ENCODE peak calls at places on chromosomes 13 and 19, in seven cellular contexts. One of them, this sample, is unnamed.
A peak's percentile ranks its signal among the peaks of the same experiment; 100 is the strongest.

GRCh38 chr13:20182231-20182846 is 10.4 kb downstream of the GJB2 start:
- DNase-seq in tibial nerve: peak; percentile 33
- DNase-seq in A549: peak; percentile 58
- DNase-seq in IMR-90: peak; percentile 80
- DNase-seq in HFF-Myc: peak; percentile 36
- DNase-seq in H9: peak; percentile 66
- DNase-seq in AG10803: peak; percentile 72
- DNase-seq in this sample: peak; percentile 80

GRCh38 chr19:38617283-38617763 is 430 bp downstream of the MAP4K1 start:
- DNase-seq in tibial nerve: no peak
- DNase-seq in A549: no peak
- DNase-seq in IMR-90: no peak
- DNase-seq in HFF-Myc: no peak
- DNase-seq in H9: no peak
- DNase-seq in AG10803: no peak
- DNase-seq in this sample: no peak

GRCh38 chr19:1445185-1445931 is 4.6 kb upstream of the APC2 start:
- DNase-seq in tibial nerve: peak; percentile 60
- DNase-seq in A549: peak; percentile 70
- DNase-seq in IMR-90: peak; percentile 35
- DNase-seq in HFF-Myc: no peak
- DNase-seq in H9: peak; percentile 75
- DNase-seq in AG10803: peak; percentile 29
- DNase-seq in this sample: peak; percentile 44

GRCh38 chr13:98847780-98848179 is 95.3 kb upstream of the SLC15A1 start:
- DNase-seq in tibial nerve: no peak
- DNase-seq in A549: no peak
- DNase-seq in IMR-90: no peak
- DNase-seq in HFF-Myc: no peak
- DNase-seq in H9: peak; percentile 83
- DNase-seq in AG10803: no peak
- DNase-seq in this sample: peak; percentile 31

GRCh38 chr19:55651236-55651635 is 3.2 kb downstream of the CCDC106 start:
- DNase-seq in tibial nerve: no peak
- DNase-seq in A549: no peak
- DNase-seq in IMR-90: no peak
- DNase-seq in HFF-Myc: no peak
- DNase-seq in H9: no peak
- DNase-seq in AG10803: no peak
- DNase-seq in this sample: no peak

GRCh38 chr13:97627566-97627965 is 193.6 kb downstream of the RAP2A start:
- DNase-seq in tibial nerve: peak; percentile 62
- DNase-seq in A549: no peak
- DNase-seq in IMR-90: peak; percentile 95
- DNase-seq in HFF-Myc: peak; percentile 52
- DNase-seq in H9: peak; percentile 66
- DNase-seq in AG10803: peak; percentile 84
- DNase-seq in this sample: peak; percentile 93

GRCh38 chr19:2230807-2231533 is 5.2 kb downstream of the PLEKHJ1 start:
- DNase-seq in tibial nerve: no peak
- DNase-seq in A549: no peak
- DNase-seq in IMR-90: no peak
- DNase-seq in HFF-Myc: no peak
- DNase-seq in H9: no peak
- DNase-seq in AG10803: no peak
- DNase-seq in this sample: no peak

GRCh38 chr13:113129921-113130750 is 7.5 kb downstream of the F10 start:
- DNase-seq in tibial nerve: no peak
- DNase-seq in A549: no peak
- DNase-seq in IMR-90: no peak
- DNase-seq in HFF-Myc: no peak
- DNase-seq in H9: peak; percentile 37
- DNase-seq in AG10803: no peak
- DNase-seq in this sample: no peak

GRCh38 chr13:73167046-73167820 is 108.4 kb downstream of the KLF5 start:
- DNase-seq in tibial nerve: no peak
- DNase-seq in A549: no peak
- DNase-seq in IMR-90: no peak
- DNase-seq in HFF-Myc: no peak
- DNase-seq in H9: no peak
- DNase-seq in AG10803: no peak
- DNase-seq in this sample: no peak

GRCh38 chr19:55369651-55370304 is 485 bp downstream of the IL11 start:
- DNase-seq in tibial nerve: no peak
- DNase-seq in A549: peak; percentile 98
- DNase-seq in IMR-90: peak; percentile 76
- DNase-seq in HFF-Myc: no peak
- DNase-seq in H9: peak; percentile 91
- DNase-seq in AG10803: peak; percentile 79
- DNase-seq in this sample: peak; percentile 62

GRCh38 chr13:37488682-37489081 is 109.9 kb downstream of the POSTN start:
- DNase-seq in tibial nerve: no peak
- DNase-seq in A549: no peak
- DNase-seq in IMR-90: peak; percentile 62
- DNase-seq in HFF-Myc: no peak
- DNase-seq in H9: no peak
- DNase-seq in AG10803: peak; percentile 64
- DNase-seq in this sample: peak; percentile 41

GRCh38 chr13:42071667-42072419 is 23.4 kb downstream of the DGKH start:
- DNase-seq in tibial nerve: no peak
- DNase-seq in A549: no peak
- DNase-seq in IMR-90: peak; percentile 54
- DNase-seq in HFF-Myc: no peak
- DNase-seq in H9: no peak
- DNase-seq in AG10803: no peak
- DNase-seq in this sample: no peak

GRCh38 chr13:27171244-27171829 is at the start of gene USP12:
- DNase-seq in tibial nerve: peak; percentile 14
- DNase-seq in A549: no peak
- DNase-seq in IMR-90: peak; percentile 22
- DNase-seq in HFF-Myc: no peak
- DNase-seq in H9: peak; percentile 63
- DNase-seq in AG10803: peak; percentile 12
- DNase-seq in this sample: peak; percentile 25

GRCh38 chr19:45528744-45529453 is 21.6 kb downstream of the VASP start:
- DNase-seq in tibial nerve: no peak
- DNase-seq in A549: no peak
- DNase-seq in IMR-90: no peak
- DNase-seq in HFF-Myc: no peak
- DNase-seq in H9: peak; percentile 95
- DNase-seq in AG10803: no peak
- DNase-seq in this sample: peak; percentile 27

GRCh38 chr13:28805193-28805819 is 14.8 kb upstream of the MTUS2 start:
- DNase-seq in tibial nerve: no peak
- DNase-seq in A549: no peak
- DNase-seq in IMR-90: no peak
- DNase-seq in HFF-Myc: no peak
- DNase-seq in H9: peak; percentile 65
- DNase-seq in AG10803: no peak
- DNase-seq in this sample: peak; percentile 10

GRCh38 chr13:84126671-84127171 is 244.4 kb upstream of the SLITRK1 start:
- DNase-seq in tibial nerve: no peak
- DNase-seq in A549: no peak
- DNase-seq in IMR-90: no peak
- DNase-seq in HFF-Myc: no peak
- DNase-seq in H9: no peak
- DNase-seq in AG10803: no peak
- DNase-seq in this sample: no peak

GRCh38 chr19:29587518-29587986 is 18.5 kb upstream of the POP4 start:
- DNase-seq in tibial nerve: no peak
- DNase-seq in A549: no peak
- DNase-seq in IMR-90: peak; percentile 38
- DNase-seq in HFF-Myc: peak; percentile 25
- DNase-seq in H9: no peak
- DNase-seq in AG10803: peak; percentile 33
- DNase-seq in this sample: peak; percentile 57

GRCh38 chr13:22592515-22592914 is 588.3 kb upstream of the SGCG start:
- DNase-seq in tibial nerve: no peak
- DNase-seq in A549: no peak
- DNase-seq in IMR-90: peak; percentile 0
- DNase-seq in HFF-Myc: no peak
- DNase-seq in H9: no peak
- DNase-seq in AG10803: no peak
- DNase-seq in this sample: peak; percentile 36

GRCh38 chr13:98445340-98446233 is 131.3 kb downstream of the STK24 start:
- DNase-seq in tibial nerve: peak; percentile 78
- DNase-seq in A549: peak; percentile 55
- DNase-seq in IMR-90: peak; percentile 41
- DNase-seq in HFF-Myc: no peak
- DNase-seq in H9: peak; percentile 89
- DNase-seq in AG10803: peak; percentile 43
- DNase-seq in this sample: peak; percentile 49

DNA sequence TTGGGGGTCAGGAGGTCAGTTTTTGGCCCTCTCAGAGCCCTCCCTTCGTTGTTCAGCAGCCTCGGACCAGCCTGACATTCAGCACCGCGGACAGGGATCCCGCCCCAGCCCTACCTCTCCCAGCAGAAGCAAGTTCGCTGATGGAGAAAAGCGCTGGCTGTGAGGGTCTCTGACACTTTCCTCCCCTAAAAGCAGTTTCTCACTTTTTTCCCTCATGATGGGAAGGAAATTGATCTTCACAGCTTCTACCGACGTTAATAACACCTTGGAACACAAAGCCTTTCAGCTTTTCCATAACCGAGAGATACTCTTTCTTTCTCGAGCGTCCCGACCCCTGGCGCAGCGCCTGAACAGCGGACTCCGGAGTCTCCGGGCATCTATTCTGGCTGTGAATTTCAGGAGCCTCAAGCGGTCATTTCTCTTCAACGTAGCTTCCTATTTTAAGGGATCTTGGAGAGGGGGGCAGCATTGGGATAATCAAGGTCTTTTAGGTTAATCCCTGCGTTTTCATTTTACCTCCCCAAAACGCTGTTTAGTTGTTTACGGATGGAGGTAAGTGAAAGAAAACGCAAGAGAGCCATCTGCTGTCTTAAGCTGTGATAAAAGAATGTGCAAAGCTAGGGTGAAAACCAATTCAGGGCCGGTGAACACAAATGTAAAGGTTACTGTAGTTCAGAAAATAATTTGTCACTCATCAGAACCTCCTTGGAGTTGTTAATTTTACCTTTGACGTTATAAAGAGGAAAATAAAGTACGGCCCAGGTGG is 467.2 kb downstream of the ITGBL1 start:
- DNase-seq in tibial nerve: no peak
- DNase-seq in A549: no peak
- DNase-seq in IMR-90: peak; percentile 10
- DNase-seq in HFF-Myc: no peak
- DNase-seq in H9: peak; percentile 73
- DNase-seq in AG10803: peak; percentile 16
- DNase-seq in this sample: peak; percentile 15
- TF ChIP-seq CTCF in tibial nerve: no peak
- TF ChIP-seq CTCF in A549: no peak
- TF ChIP-seq CTCF in IMR-90: no peak
- TF ChIP-seq CTCF in HFF-Myc: no peak
- TF ChIP-seq CTCF in H9: peak; percentile 35
- TF ChIP-seq CTCF in AG10803: no peak
- TF ChIP-seq CTCF in this sample: no peak

DNA sequence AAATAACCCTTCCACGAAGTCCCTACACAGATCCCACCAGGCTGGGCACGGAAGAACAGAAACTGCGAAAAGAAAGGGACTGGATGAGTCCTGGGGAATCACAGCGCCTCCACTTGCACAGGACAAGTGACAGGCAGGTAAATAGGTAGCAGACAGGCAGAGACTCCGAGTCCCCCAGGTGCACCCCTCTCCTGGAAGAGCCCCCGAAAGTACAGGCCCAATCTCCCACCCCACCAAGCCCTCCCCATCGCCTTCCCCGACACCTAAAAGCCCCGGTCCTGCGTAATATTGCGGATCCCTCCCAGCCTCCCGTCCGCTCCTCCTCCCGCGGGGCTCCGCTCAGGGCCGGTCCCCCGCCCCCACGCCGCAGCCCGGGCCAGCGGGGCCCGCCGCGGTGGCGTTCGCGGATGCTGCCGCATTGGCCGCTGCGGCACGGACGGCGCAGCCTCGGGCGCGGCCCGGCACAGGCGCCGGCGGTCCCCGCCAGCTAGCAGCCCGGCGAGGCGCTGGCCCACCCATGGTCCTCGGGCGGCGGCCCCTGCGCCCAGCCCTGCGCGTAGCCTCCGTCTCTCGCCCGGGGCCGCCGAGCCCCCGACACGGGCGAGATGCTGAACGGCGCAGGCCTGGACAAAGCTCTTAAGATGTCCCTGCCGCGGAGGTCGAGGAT is at the start of gene ATP8A2:
- DNase-seq in tibial nerve: no peak
- DNase-seq in A549: no peak
- DNase-seq in IMR-90: no peak
- DNase-seq in HFF-Myc: no peak
- DNase-seq in H9: peak; percentile 40
- DNase-seq in AG10803: no peak
- DNase-seq in this sample: no peak
- TF ChIP-seq CTCF in tibial nerve: no peak
- TF ChIP-seq CTCF in A549: no peak
- TF ChIP-seq CTCF in IMR-90: no peak
- TF ChIP-seq CTCF in HFF-Myc: no peak
- TF ChIP-seq CTCF in H9: no peak
- TF ChIP-seq CTCF in AG10803: no peak
- TF ChIP-seq CTCF in this sample: no peak

DNA sequence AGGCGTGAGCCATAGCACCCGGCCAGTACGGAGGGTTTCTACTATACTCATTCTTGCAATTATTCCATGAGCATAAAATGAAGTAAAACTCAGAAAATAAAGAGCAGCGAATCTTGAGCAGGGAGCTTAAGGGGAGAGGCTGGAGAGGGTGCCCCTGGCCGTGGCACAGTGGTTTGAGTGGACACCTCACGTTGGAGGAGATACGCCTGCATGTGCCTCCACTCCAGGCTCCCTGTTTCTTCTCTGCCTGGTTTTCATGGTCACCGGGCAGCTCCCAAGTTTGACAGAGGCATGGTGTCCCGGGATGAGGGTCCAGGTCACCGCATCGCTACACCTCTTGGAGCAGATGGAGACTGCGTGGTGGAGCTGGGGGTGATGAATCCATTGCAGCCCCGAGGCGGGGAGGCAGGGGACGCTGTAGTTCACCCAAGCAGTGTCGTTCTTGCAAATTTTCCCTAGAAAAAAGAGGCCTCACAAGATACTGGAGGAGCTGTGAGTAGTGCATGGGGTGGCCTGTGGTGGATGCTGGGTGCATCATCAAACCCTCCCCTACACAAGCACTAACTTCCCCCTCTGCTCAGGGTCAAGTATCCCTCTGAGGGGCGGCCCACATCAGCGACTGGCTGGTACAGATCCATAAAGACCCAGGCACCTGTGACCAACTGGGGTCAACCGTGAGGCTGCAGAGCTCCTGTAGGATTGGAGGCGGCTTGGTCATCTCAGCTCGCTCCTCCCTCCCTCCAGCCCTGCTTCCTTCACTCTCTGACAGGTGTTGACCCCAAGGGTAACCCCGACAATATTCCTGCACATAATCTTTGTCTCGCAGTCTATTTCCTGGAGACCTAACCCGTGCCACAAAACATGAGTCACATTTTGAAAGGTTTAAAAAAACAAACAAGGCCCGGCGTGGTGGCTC is 3.6 kb upstream of the MIER2 start:
- DNase-seq in tibial nerve: no peak
- DNase-seq in A549: no peak
- DNase-seq in IMR-90: no peak
- DNase-seq in HFF-Myc: no peak
- DNase-seq in H9: peak; percentile 70
- DNase-seq in AG10803: no peak
- DNase-seq in this sample: no peak
- TF ChIP-seq CTCF in tibial nerve: no peak
- TF ChIP-seq CTCF in A549: no peak
- TF ChIP-seq CTCF in IMR-90: no peak
- TF ChIP-seq CTCF in HFF-Myc: peak; percentile 20
- TF ChIP-seq CTCF in H9: peak; percentile 69
- TF ChIP-seq CTCF in AG10803: no peak
- TF ChIP-seq CTCF in this sample: peak; percentile 18

GRCh38 chr13:51221674-51222509 is at the start of gene FAM124A:
- DNase-seq in tibial nerve: peak; percentile 9
- DNase-seq in A549: peak; percentile 11
- DNase-seq in IMR-90: peak; percentile 4
- DNase-seq in HFF-Myc: no peak
- DNase-seq in H9: no peak
- DNase-seq in AG10803: peak; percentile 16
- DNase-seq in this sample: peak; percentile 27
- TF ChIP-seq CTCF in tibial nerve: peak; percentile 82
- TF ChIP-seq CTCF in A549: peak; percentile 54
- TF ChIP-seq CTCF in IMR-90: peak; percentile 35
- TF ChIP-seq CTCF in HFF-Myc: peak; percentile 1
- TF ChIP-seq CTCF in H9: peak; percentile 32
- TF ChIP-seq CTCF in AG10803: no peak
- TF ChIP-seq CTCF in this sample: no peak